ENCODE peak calls at places on chromosomes 3 and 15, in five cellular contexts. K is neural progenitor cell, A is right lobe of liver, D is GM06990, S is cardiac fibroblast. B is an unnamed sample.

GRCh38 chr3:102909904-102910303 is 475.1 kb downstream of the ZPLD1 start:
- DNase-seq in K (no peak), A (no peak), D (no peak), S (no peak), B (no peak)

GRCh38 chr3:51712963-51713362 is 6.1 kb downstream of the GRM2 start:
- DNase-seq in K (no peak), A (no peak), D (no peak), S (no peak), B (no peak)

GRCh38 chr15:47398594-47398993 is 318.7 kb upstream of the SEMA6D start:
- DNase-seq in K (no peak), A (no peak), D (no peak), S (no peak), B (no peak)

GRCh38 chr3:22939349-22939748 is 263.8 kb upstream of the UBE2E2 start:
- DNase-seq in K (no peak), A (no peak), D (no peak), S (peak; percentile 62), B (no peak)

GRCh38 chr15:51667478-51667877 is 13.8 kb upstream of the SCG3 start:
- DNase-seq in K (no peak), A (no peak), D (no peak), S (no peak), B (no peak)

GRCh38 chr3:46965151-46965550 is 11.4 kb downstream of the CCDC12 start:
- DNase-seq in K (no peak), A (no peak), D (no peak), S (no peak), B (no peak)

GRCh38 chr3:180048108-180048507 is 11.4 kb upstream of the PEX5L start:
- DNase-seq in K (no peak), A (no peak), D (no peak), S (no peak), B (no peak)

GRCh38 chr3:193554790-193555189 is at the start of gene ATP13A4:
- DNase-seq in K (peak; percentile 29), A (no peak), D (no peak), S (no peak), B (peak; percentile 49)

GRCh38 chr15:31439328-31439727 is 112.7 kb downstream of the KLF13 start:
- DNase-seq in K (peak; percentile 50), A (no peak), D (no peak), S (peak; percentile 28), B (peak; percentile 66)

GRCh38 chr3:127217594-127218456 is 24.9 kb downstream of the PRR23E start:
- DNase-seq in K (no peak), A (no peak), D (peak; percentile 41), S (peak; percentile 15), B (no peak)

GRCh38 chr15:66004618-66005262 is 135.4 kb downstream of the RAB11A start:
- DNase-seq in K (peak; percentile 78), A (no peak), D (no peak), S (peak; percentile 46), B (peak; percentile 78)

GRCh38 chr3:48416091-48416505 is 13.8 kb downstream of the PLXNB1 start:
- DNase-seq in K (no peak), A (no peak), D (no peak), S (no peak), B (no peak)

GRCh38 chr3:97793415-97794019 is 28.3 kb upstream of the CRYBG3 start:
- DNase-seq in K (peak; percentile 52), A (no peak), D (peak; percentile 9), S (peak; percentile 78), B (peak; percentile 73)

GRCh38 chr15:37517506-37517905 is 416.9 kb upstream of the TMCO5A start:
- DNase-seq in K (no peak), A (no peak), D (no peak), S (no peak), B (no peak)

GRCh38 chr15:90101130-90101968 is 919 bp downstream of the IDH2 start:
- DNase-seq in K (peak; percentile 96), A (peak; percentile 91), D (peak; percentile 56), S (peak; percentile 25), B (peak; percentile 87)

GRCh38 chr15:70319466-70319865 is 221.7 kb upstream of the TLE3 start:
- DNase-seq in K (no peak), A (no peak), D (peak; percentile 64), S (no peak), B (no peak)

GRCh38 chr3:183781246-183781645 is 44.1 kb downstream of the MAP6D1 start:
- DNase-seq in K (no peak), A (no peak), D (no peak), S (no peak), B (no peak)

GRCh38 chr15:63462053-63462452 is 42.3 kb upstream of the USP3 start:
- DNase-seq in K (no peak), A (no peak), D (no peak), S (peak; percentile 64), B (no peak)

GRCh38 chr3:101888653-101889052 is 39.3 kb downstream of the NFKBIZ start:
- DNase-seq in K (no peak), A (no peak), D (no peak), S (no peak), B (no peak)

GRCh38 chr3:69491980-69492379 is 106.1 kb upstream of the FRMD4B start:
- DNase-seq in K (no peak), A (no peak), D (no peak), S (no peak), B (no peak)

GRCh38 chr3:190117995-190118394 is 2.7 kb downstream of the P3H2 start:
- DNase-seq in K (no peak), A (no peak), D (no peak), S (no peak), B (peak; percentile 34)

GRCh38 chr3:134357914-134358811 is 16.1 kb downstream of the AMOTL2 start:
- DNase-seq in K (no peak), A (no peak), D (no peak), S (peak; percentile 95), B (no peak)

GRCh38 chr3:48595526-48596121 is 495 bp upstream of the COL7A1 start:
- DNase-seq in K (peak; percentile 26), A (no peak), D (no peak), S (peak; percentile 97), B (peak; percentile 48)

GRCh38 chr15:95990833-95991232 is 339.7 kb upstream of the NR2F2 start:
- DNase-seq in K (no peak), A (no peak), D (peak; percentile 42), S (no peak), B (no peak)

GRCh38 chr15:77335298-77335697 is 84.6 kb downstream of the PEAK1 start:
- DNase-seq in K (no peak), A (no peak), D (no peak), S (peak; percentile 61), B (no peak)

GRCh38 chr3:45665101-45665572 is 24.1 kb upstream of the SACM1L start:
- DNase-seq in K (peak; percentile 60), A (peak; percentile 81), D (peak; percentile 35), S (peak; percentile 58), B (peak; percentile 75)

GRCh38 chr3:150097588-150097890 is 126.8 kb upstream of the PFN2 start:
- DNase-seq in K (no peak), A (no peak), D (no peak), S (peak; percentile 74), B (no peak)

GRCh38 chr3:145490088-145491055 is 670.6 kb downstream of the PLOD2 start:
- DNase-seq in K (no peak), A (no peak), D (no peak), S (no peak), B (no peak)

GRCh38 chr3:183587337-183587736 is 31.8 kb upstream of the KLHL6 start:
- DNase-seq in K (no peak), A (no peak), D (no peak), S (peak; percentile 10), B (no peak)

GRCh38 chr3:14634763-14635400 is 16.7 kb upstream of the CCDC174 start:
- DNase-seq in K (no peak), A (no peak), D (no peak), S (peak; percentile 81), B (no peak)

GRCh38 chr3:51306093-51306492 is 79.0 kb upstream of the MANF start:
- DNase-seq in K (no peak), A (no peak), D (no peak), S (no peak), B (no peak)

GRCh38 chr3:134896141-134896540 is 101.1 kb downstream of the EPHB1 start:
- DNase-seq in K (no peak), A (peak; percentile 14), D (no peak), S (no peak), B (no peak)

GRCh38 chr15:75033809-75034208 is 10.4 kb downstream of the PPCDC start:
- DNase-seq in K (no peak), A (no peak), D (no peak), S (no peak), B (peak; percentile 41)
- H3K4me3 ChIP-seq in K (no peak overlapping the region), A (no peak overlapping the region), D (no peak overlapping the region), S (no peak overlapping the region), B (no peak overlapping the region)

DNA sequence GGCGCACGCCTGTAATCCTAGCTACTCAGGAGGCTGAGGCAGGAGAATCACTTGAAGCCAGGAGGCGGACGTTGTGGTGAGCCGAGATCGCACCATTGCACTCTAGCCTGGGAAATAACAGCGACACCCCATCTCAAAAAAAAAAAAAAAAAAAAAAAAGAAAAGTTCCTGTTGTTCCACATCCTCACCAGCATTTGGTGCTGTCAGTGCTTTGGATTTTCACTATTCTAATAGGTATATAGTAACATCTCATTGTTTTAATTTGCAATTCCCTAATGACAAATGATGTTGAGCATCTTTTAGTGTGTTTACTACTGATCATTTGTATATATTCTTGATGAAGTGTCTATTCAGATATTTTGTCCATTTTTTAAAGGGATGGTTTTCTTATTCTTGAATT is 24.6 kb downstream of the UBR1 start:
- DNase-seq in K (no peak), A (no peak), D (no peak), S (no peak), B (no peak)
- H3K4me3 ChIP-seq in K (no peak overlapping the region), A (no peak overlapping the region), D (no peak overlapping the region), S (no peak overlapping the region), B (no peak overlapping the region)

DNA sequence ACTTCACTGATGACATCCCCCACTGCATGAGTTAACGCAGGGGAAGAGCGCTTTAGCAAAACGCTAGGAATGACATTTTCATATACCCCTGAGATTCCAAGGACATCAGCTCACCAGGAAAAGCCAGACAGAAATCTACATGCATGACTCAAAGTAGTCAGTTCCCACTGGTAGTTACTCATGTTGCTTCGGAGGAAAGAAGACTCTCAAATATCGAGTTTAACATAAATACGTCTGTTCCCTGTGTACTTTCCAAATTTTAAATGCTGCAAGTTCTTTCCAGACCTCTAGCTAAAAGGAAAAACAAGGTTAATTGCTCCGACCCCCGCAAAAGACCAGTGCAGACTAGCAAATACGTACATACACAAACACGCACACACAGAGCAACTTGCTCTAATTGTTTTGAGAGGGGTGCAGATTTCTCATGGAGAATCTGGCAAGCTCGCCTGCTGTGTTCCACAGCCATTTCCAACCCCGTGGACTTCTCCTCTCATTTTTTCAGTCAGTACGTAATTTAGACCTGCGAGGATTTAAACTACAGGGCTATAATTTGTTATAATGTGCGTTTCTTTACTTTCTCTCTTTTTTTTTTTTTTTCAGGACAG is 115.5 kb upstream of the PRICKLE2 start:
- DNase-seq in K (no peak), A (no peak), D (no peak), S (peak; percentile 91), B (no peak)
- H3K4me3 ChIP-seq in K (no peak overlapping the region), A (no peak overlapping the region), D (no peak overlapping the region), S (no peak overlapping the region), B (no peak overlapping the region)

GRCh38 chr3:156483426-156483825 is 71.5 kb downstream of the SSR3 start:
- DNase-seq in K (no peak), A (no peak), D (peak; percentile 83), S (peak; percentile 86), B (no peak)

GRCh38 chr3:156488771-156489170 is 66.1 kb downstream of the SSR3 start:
- DNase-seq in K (no peak), A (no peak), D (no peak), S (peak; percentile 59), B (no peak)

GRCh38 chr3:156480949-156481348 is 74.0 kb downstream of the SSR3 start:
- DNase-seq in K (no peak), A (no peak), D (no peak), S (no peak), B (no peak)

GRCh38 chr3:156483002-156483401 is 71.9 kb downstream of the SSR3 start:
- DNase-seq in K (no peak), A (no peak), D (no peak), S (no peak), B (no peak)

GRCh38 chr3:156483961-156484787 is 70.7 kb downstream of the SSR3 start:
- DNase-seq in K (no peak), A (no peak), D (peak; percentile 65), S (peak; percentile 72), B (no peak)
- H3K4me3 ChIP-seq in K (no peak overlapping the region), A (no peak overlapping the region), D (peak overlapping the region; percentile 38), S (no peak overlapping the region), B (no peak overlapping the region)

B was measured in GM23338.